ENCODE peak calls at places on chromosomes 4 and X, in nine cellular contexts. M is immature natural killer cell; F is GM18507; C is neural crest cell; B is M059J; Z is NCI-H2081; S is EL; O is SK-N-SH; L is activated CD4-positive, alpha-beta T cell treated with anti-CD3 and anti-CD28 coated beads, Interleukin-2, amount 50 U/mL, for 4 hours. H is an unnamed sample.

GRCh38 chr4:183249854-183250253 is 70.2 kb downstream of the CLDN22 start:
- DNase-seq in L (peak), F (no peak), B (peak), C (no peak), S (peak), O (peak), Z (peak), M (peak), H (peak)

GRCh38 chr4:30208731-30209435 is 511.3 kb upstream of the PCDH7 start:
- DNase-seq in B (peak), F (no peak), S (peak), C (no peak), O (no peak), Z (no peak), M (no peak), L (no peak), H (no peak)

GRCh38 chr4:82371398-82371972 is 2.3 kb downstream of the HNRNPD start:
- DNase-seq in S (no peak), Z (no peak), F (no peak), C (no peak), B (peak), O (peak), M (no peak), L (no peak), H (no peak)

GRCh38 chr4:93828332-93828829 is at the start of gene ATOH1:
- DNase-seq in C (peak), B (peak), Z (peak), O (peak), S (no peak), F (no peak), L (no peak), M (no peak), H (no peak)

GRCh38 chr4:8674311-8674885 is 81.8 kb downstream of the CPZ start:
- DNase-seq in S (no peak), C (no peak), L (no peak), O (no peak), Z (no peak), M (no peak), B (no peak), F (no peak), H (no peak)

GRCh38 chrX:153494541-153495361 is at the start of gene BGN:
- DNase-seq in F (no peak), L (no peak), Z (no peak), C (peak), M (no peak), S (peak), O (peak), B (peak), H (no peak)

GRCh38 chr4:110970642-110971041 is 347.8 kb upstream of the PITX2 start:
- DNase-seq in F (no peak), L (no peak), O (no peak), S (peak), B (peak), M (no peak), Z (peak), C (peak), H (no peak)

GRCh38 chr4:127162741-127163140 is 470.0 kb upstream of the INTU start:
- DNase-seq in S (peak), L (no peak), O (no peak), B (peak), F (no peak), C (no peak), M (no peak), Z (no peak), H (no peak)

GRCh38 chr4:41709844-41710481 is 38.6 kb downstream of the PHOX2B start:
- DNase-seq in C (no peak), O (no peak), F (no peak), B (peak), S (peak), L (no peak), Z (no peak), M (no peak), H (peak)

GRCh38 chrX:115372026-115372610 is 82.6 kb downstream of the LUZP4 start:
- DNase-seq in B (peak), F (no peak), S (peak), M (no peak), O (no peak), C (no peak), L (no peak), Z (no peak), H (no peak)

GRCh38 chr4:4627906-4628305 is 86.1 kb upstream of the STX18 start:
- DNase-seq in F (no peak), C (no peak), B (no peak), O (peak), M (no peak), L (no peak), Z (no peak), S (no peak), H (no peak)